ENCODE peak calls at places on chromosomes 5 and 9, in six cellular contexts. W, Z, L, H, J and S are unnamed samples.

GRCh38 chr5:176837707-176838115 is 27.4 kb downstream of the UNC5A start:
- DNase-seq in W (peak; percentile 89), H (peak; percentile 65), J (peak; percentile 100), Z (peak; percentile 68), L (peak; percentile 92), S (peak; percentile 48)

GRCh38 chr5:135191084-135191826 is 157.2 kb upstream of the PITX1 start:
- DNase-seq in L (peak; percentile 69), J (peak; percentile 93), H (peak; percentile 37), Z (peak; percentile 32), W (peak; percentile 81), S (peak; percentile 89)

GRCh38 chr5:61228691-61229280 is 66.5 kb upstream of the SMIM15 start:
- DNase-seq in J (no peak), H (no peak), L (no peak), W (peak; percentile 70), Z (no peak), S (no peak)

GRCh38 chr9:4297795-4298254 is 2.0 kb downstream of the GLIS3 start:
- DNase-seq in L (peak; percentile 93), H (no peak), Z (no peak), W (peak; percentile 65), J (peak; percentile 88), S (peak; percentile 32)

GRCh38 chr9:272251-273213 is 57.9 kb downstream of the DOCK8 start:
- DNase-seq in Z (no peak), J (no peak), L (no peak), H (no peak), W (peak; percentile 3), S (no peak)

GRCh38 chr9:87479801-87480201 is 17.9 kb upstream of the DAPK1 start:
- DNase-seq in W (no peak), J (no peak), L (no peak), H (no peak), Z (no peak), S (no peak)

GRCh38 chr5:150411245-150411979 is 1.3 kb downstream of the CD74 start:
- DNase-seq in H (no peak), W (peak; percentile 49), J (no peak), L (no peak), Z (no peak), S (no peak)

GRCh38 chr9:137275937-137276756 is 1.4 kb upstream of the TOR4A start:
- DNase-seq in J (no peak), Z (no peak), H (no peak), W (no peak), L (no peak), S (no peak)

GRCh38 chr5:174571662-174572397 is 152.6 kb upstream of the MSX2 start:
- DNase-seq in Z (peak; percentile 78), H (peak; percentile 17), L (peak; percentile 95), J (no peak), W (peak; percentile 78), S (peak; percentile 58)

GRCh38 chr9:12764150-12764549 is 10.7 kb upstream of the LURAP1L start:
- DNase-seq in H (no peak), Z (no peak), L (no peak), J (no peak), W (no peak), S (no peak)

GRCh38 chr9:134564431-134565170 is 77.0 kb upstream of the COL5A1 start:
- DNase-seq in L (peak; percentile 52), Z (peak; percentile 21), H (no peak), J (no peak), W (no peak), S (no peak)

GRCh38 chr9:126038790-126039189 is 287.8 kb upstream of the MVB12B start:
- DNase-seq in W (no peak), H (no peak), Z (no peak), J (no peak), L (no peak), S (no peak)

GRCh38 chr5:73770601-73771025 is 144.6 kb downstream of the ARHGEF28 start:
- DNase-seq in H (no peak), L (no peak), Z (no peak), W (no peak), J (no peak), S (no peak)

GRCh38 chr9:14686168-14686567 is 7.1 kb downstream of the ZDHHC21 start:
- DNase-seq in H (no peak), J (no peak), L (no peak), W (no peak), Z (no peak), S (no peak)

GRCh38 chr5:139847790-139848507 is 52.3 kb downstream of the PSD2 start:
- DNase-seq in Z (no peak), H (peak; percentile 85), L (peak; percentile 28), W (peak; percentile 43), J (peak; percentile 79), S (no peak)

GRCh38 chr9:124281934-124282351 is 24.2 kb downstream of the NEK6 start:
- DNase-seq in J (no peak), W (no peak), Z (peak; percentile 26), L (no peak), H (no peak), S (no peak)

GRCh38 chr5:137470111-137470920 is 28.8 kb downstream of the SPOCK1 start:
- DNase-seq in H (no peak), J (no peak), Z (peak; percentile 71), W (peak; percentile 96), L (peak; percentile 87), S (peak; percentile 95)

GRCh38 chr9:111076519-111076918 is 38.2 kb upstream of the LPAR1 start:
- DNase-seq in J (no peak), L (no peak), W (no peak), H (no peak), Z (no peak), S (no peak)

GRCh38 chr5:156799171-156799570 is 50.9 kb upstream of the PPP1R2B start:
- DNase-seq in W (no peak), J (no peak), L (no peak), Z (no peak), H (no peak), S (no peak)

GRCh38 chr5:98570010-98570409 is 203.5 kb upstream of the RGMB start:
- DNase-seq in J (no peak), Z (no peak), L (no peak), W (peak; percentile 49), H (no peak), S (no peak)

GRCh38 chr9:106969696-106970095 is 106.7 kb downstream of the ZNF462 start:
- DNase-seq in L (no peak), W (no peak), H (no peak), J (no peak), Z (no peak), S (no peak)

GRCh38 chr9:92736816-92737606 is 27.6 kb downstream of the BICD2 start:
- DNase-seq in H (no peak), W (peak; percentile 89), J (no peak), Z (no peak), L (peak; percentile 44), S (no peak)

GRCh38 chr5:88690619-88691560 is 192.1 kb downstream of the MEF2C start:
- DNase-seq in H (peak; percentile 77), Z (no peak), W (peak; percentile 65), J (peak; percentile 75), L (peak; percentile 66), S (peak; percentile 12)